ENCODE peak calls at places on chromosomes 2 and 18, in five cellular contexts. One of them, this sample, is unnamed.

GRCh38 chr2:42834161-42834560 is 41.8 kb upstream of the HAAO start:
- DNase-seq in NCI-H748 treated with DMSO at 0.1 percent for 48 hours: no peak
- DNase-seq in neural crest cell: no peak
- DNase-seq in immature natural killer cell: no peak
- DNase-seq in OCI-M1: no peak
- DNase-seq in this sample: no peak

GRCh38 chr2:20443276-20443920 is 3.5 kb upstream of the RHOB start:
- DNase-seq in NCI-H748 treated with DMSO at 0.1 percent for 48 hours: no peak
- DNase-seq in neural crest cell: peak
- DNase-seq in immature natural killer cell: peak
- DNase-seq in OCI-M1: peak
- DNase-seq in this sample: no peak

GRCh38 chr18:79326413-79327198 is 69.1 kb upstream of the NFATC1 start:
- DNase-seq in NCI-H748 treated with DMSO at 0.1 percent for 48 hours: no peak
- DNase-seq in neural crest cell: no peak
- DNase-seq in immature natural killer cell: peak
- DNase-seq in OCI-M1: no peak
- DNase-seq in this sample: no peak

GRCh38 chr2:57141269-57141668 is 905.3 kb upstream of the VRK2 start:
- DNase-seq in NCI-H748 treated with DMSO at 0.1 percent for 48 hours: no peak
- DNase-seq in neural crest cell: no peak
- DNase-seq in immature natural killer cell: no peak
- DNase-seq in OCI-M1: peak
- DNase-seq in this sample: no peak

GRCh38 chr18:28175930-28176673 is 828 bp downstream of the CDH2 start:
- DNase-seq in NCI-H748 treated with DMSO at 0.1 percent for 48 hours: peak
- DNase-seq in neural crest cell: peak
- DNase-seq in immature natural killer cell: no peak
- DNase-seq in OCI-M1: no peak
- DNase-seq in this sample: no peak

GRCh38 chr2:74429487-74430451 is 8.2 kb downstream of the WDR54 start:
- DNase-seq in NCI-H748 treated with DMSO at 0.1 percent for 48 hours: no peak
- DNase-seq in neural crest cell: no peak
- DNase-seq in immature natural killer cell: no peak
- DNase-seq in OCI-M1: no peak
- DNase-seq in this sample: no peak

GRCh38 chr18:22983175-22983574 is 50.0 kb downstream of the RBBP8 start:
- DNase-seq in NCI-H748 treated with DMSO at 0.1 percent for 48 hours: peak
- DNase-seq in neural crest cell: no peak
- DNase-seq in immature natural killer cell: peak
- DNase-seq in OCI-M1: peak
- DNase-seq in this sample: no peak

GRCh38 chr2:64784168-64785061 is 130.7 kb upstream of the SERTAD2 start:
- DNase-seq in NCI-H748 treated with DMSO at 0.1 percent for 48 hours: no peak
- DNase-seq in neural crest cell: no peak
- DNase-seq in immature natural killer cell: no peak
- DNase-seq in OCI-M1: no peak
- DNase-seq in this sample: no peak

GRCh38 chr2:190853659-190854386 is 26.8 kb upstream of the GLS start:
- DNase-seq in NCI-H748 treated with DMSO at 0.1 percent for 48 hours: no peak
- DNase-seq in neural crest cell: no peak
- DNase-seq in immature natural killer cell: no peak
- DNase-seq in OCI-M1: peak
- DNase-seq in this sample: no peak

GRCh38 chr2:223930002-223930976 is 14.8 kb downstream of the WDFY1 start:
- DNase-seq in NCI-H748 treated with DMSO at 0.1 percent for 48 hours: no peak
- DNase-seq in neural crest cell: no peak
- DNase-seq in immature natural killer cell: peak
- DNase-seq in OCI-M1: peak
- DNase-seq in this sample: no peak

GRCh38 chr2:37614061-37614802 is 57.2 kb downstream of the CDC42EP3 start:
- DNase-seq in NCI-H748 treated with DMSO at 0.1 percent for 48 hours: no peak
- DNase-seq in neural crest cell: no peak
- DNase-seq in immature natural killer cell: no peak
- DNase-seq in OCI-M1: no peak
- DNase-seq in this sample: no peak

GRCh38 chr2:240401308-240401707 is 34.2 kb upstream of the GPC1 start:
- DNase-seq in NCI-H748 treated with DMSO at 0.1 percent for 48 hours: no peak
- DNase-seq in neural crest cell: no peak
- DNase-seq in immature natural killer cell: no peak
- DNase-seq in OCI-M1: no peak
- DNase-seq in this sample: no peak

GRCh38 chr2:127220102-127220806 is at the start of gene CYP27C1:
- DNase-seq in NCI-H748 treated with DMSO at 0.1 percent for 48 hours: no peak
- DNase-seq in neural crest cell: peak
- DNase-seq in immature natural killer cell: no peak
- DNase-seq in OCI-M1: no peak
- DNase-seq in this sample: no peak

GRCh38 chr18:62152844-62153243 is 34.0 kb downstream of the PIGN start:
- DNase-seq in NCI-H748 treated with DMSO at 0.1 percent for 48 hours: no peak
- DNase-seq in neural crest cell: no peak
- DNase-seq in immature natural killer cell: no peak
- DNase-seq in OCI-M1: no peak
- DNase-seq in this sample: no peak

GRCh38 chr2:70842401-70842800 is 6.8 kb upstream of the CD207 start:
- DNase-seq in NCI-H748 treated with DMSO at 0.1 percent for 48 hours: no peak
- DNase-seq in neural crest cell: no peak
- DNase-seq in immature natural killer cell: no peak
- DNase-seq in OCI-M1: no peak
- DNase-seq in this sample: no peak

GRCh38 chr2:69720404-69720803 is 21.5 kb upstream of the ANXA4 start:
- DNase-seq in NCI-H748 treated with DMSO at 0.1 percent for 48 hours: no peak
- DNase-seq in neural crest cell: no peak
- DNase-seq in immature natural killer cell: no peak
- DNase-seq in OCI-M1: peak
- DNase-seq in this sample: no peak

GRCh38 chr2:159516241-159516758 is 100.0 kb downstream of the BAZ2B start:
- DNase-seq in NCI-H748 treated with DMSO at 0.1 percent for 48 hours: peak
- DNase-seq in neural crest cell: no peak
- DNase-seq in immature natural killer cell: peak
- DNase-seq in OCI-M1: peak
- DNase-seq in this sample: peak

GRCh38 chr2:156430978-156431358 is 5.2 kb upstream of the GPD2 start:
- DNase-seq in NCI-H748 treated with DMSO at 0.1 percent for 48 hours: no peak
- DNase-seq in neural crest cell: no peak
- DNase-seq in immature natural killer cell: no peak
- DNase-seq in OCI-M1: peak
- DNase-seq in this sample: peak

GRCh38 chr2:158457092-158457825 is 507 bp downstream of the PKP4 start:
- DNase-seq in NCI-H748 treated with DMSO at 0.1 percent for 48 hours: peak
- DNase-seq in neural crest cell: peak
- DNase-seq in immature natural killer cell: peak
- DNase-seq in OCI-M1: peak
- DNase-seq in this sample: no peak

GRCh38 chr2:189091253-189091652 is 88.3 kb downstream of the COL5A2 start:
- DNase-seq in NCI-H748 treated with DMSO at 0.1 percent for 48 hours: no peak
- DNase-seq in neural crest cell: no peak
- DNase-seq in immature natural killer cell: no peak
- DNase-seq in OCI-M1: no peak
- DNase-seq in this sample: no peak

GRCh38 chr2:86301711-86302202 is 35.7 kb downstream of the REEP1 start:
- DNase-seq in NCI-H748 treated with DMSO at 0.1 percent for 48 hours: no peak
- DNase-seq in neural crest cell: no peak
- DNase-seq in immature natural killer cell: no peak
- DNase-seq in OCI-M1: no peak
- DNase-seq in this sample: no peak

GRCh38 chr2:74768401-74768914 is 65.5 kb upstream of the HK2 start:
- DNase-seq in NCI-H748 treated with DMSO at 0.1 percent for 48 hours: no peak
- DNase-seq in neural crest cell: no peak
- DNase-seq in immature natural killer cell: no peak
- DNase-seq in OCI-M1: peak
- DNase-seq in this sample: no peak

GRCh38 chr18:32770651-32771168 is 2.1 kb downstream of the KLHL14 start:
- DNase-seq in NCI-H748 treated with DMSO at 0.1 percent for 48 hours: no peak
- DNase-seq in neural crest cell: peak
- DNase-seq in immature natural killer cell: no peak
- DNase-seq in OCI-M1: no peak
- DNase-seq in this sample: no peak

GRCh38 chr18:51802589-51802988 is 537.4 kb upstream of the DCC start:
- DNase-seq in NCI-H748 treated with DMSO at 0.1 percent for 48 hours: peak
- DNase-seq in neural crest cell: no peak
- DNase-seq in immature natural killer cell: no peak
- DNase-seq in OCI-M1: no peak
- DNase-seq in this sample: no peak

GRCh38 chr18:36314754-36315153 is 17.2 kb downstream of the FHOD3 start:
- DNase-seq in NCI-H748 treated with DMSO at 0.1 percent for 48 hours: no peak
- DNase-seq in neural crest cell: no peak
- DNase-seq in immature natural killer cell: no peak
- DNase-seq in OCI-M1: no peak
- DNase-seq in this sample: no peak

GRCh38 chr2:189613650-189614420 is 33.2 kb upstream of the SLC40A1 start:
- DNase-seq in NCI-H748 treated with DMSO at 0.1 percent for 48 hours: no peak
- DNase-seq in neural crest cell: no peak
- DNase-seq in immature natural killer cell: no peak
- DNase-seq in OCI-M1: peak
- DNase-seq in this sample: no peak

GRCh38 chr18:32759768-32760167 is 13.1 kb downstream of the KLHL14 start:
- DNase-seq in NCI-H748 treated with DMSO at 0.1 percent for 48 hours: no peak
- DNase-seq in neural crest cell: no peak
- DNase-seq in immature natural killer cell: no peak
- DNase-seq in OCI-M1: no peak
- DNase-seq in this sample: no peak

GRCh38 chr2:169619946-169620345 is 35.8 kb downstream of the PPIG start:
- DNase-seq in NCI-H748 treated with DMSO at 0.1 percent for 48 hours: no peak
- DNase-seq in neural crest cell: no peak
- DNase-seq in immature natural killer cell: no peak
- DNase-seq in OCI-M1: no peak
- DNase-seq in this sample: no peak

GRCh38 chr2:234954551-234954992 is 2.8 kb downstream of the SH3BP4 start:
- DNase-seq in NCI-H748 treated with DMSO at 0.1 percent for 48 hours: no peak
- DNase-seq in neural crest cell: no peak
- DNase-seq in immature natural killer cell: no peak
- DNase-seq in OCI-M1: no peak
- DNase-seq in this sample: no peak

GRCh38 chr2:99389946-99390345 is 52.8 kb downstream of the EIF5B start:
- DNase-seq in NCI-H748 treated with DMSO at 0.1 percent for 48 hours: no peak
- DNase-seq in neural crest cell: no peak
- DNase-seq in immature natural killer cell: no peak
- DNase-seq in OCI-M1: no peak
- DNase-seq in this sample: no peak

GRCh38 chr2:150888337-150888736 is 373.3 kb downstream of the RBM43 start:
- DNase-seq in NCI-H748 treated with DMSO at 0.1 percent for 48 hours: no peak
- DNase-seq in neural crest cell: no peak
- DNase-seq in immature natural killer cell: no peak
- DNase-seq in OCI-M1: no peak
- DNase-seq in this sample: no peak

GRCh38 chr2:175166216-175166824 is 1.7 kb downstream of the ATF2 start:
- DNase-seq in NCI-H748 treated with DMSO at 0.1 percent for 48 hours: no peak
- DNase-seq in neural crest cell: no peak
- DNase-seq in immature natural killer cell: no peak
- DNase-seq in OCI-M1: peak
- DNase-seq in this sample: no peak

GRCh38 chr2:85920810-85921545 is 32.2 kb upstream of the ST3GAL5 start:
- DNase-seq in NCI-H748 treated with DMSO at 0.1 percent for 48 hours: no peak
- DNase-seq in neural crest cell: no peak
- DNase-seq in immature natural killer cell: no peak
- DNase-seq in OCI-M1: no peak
- DNase-seq in this sample: no peak

This sample was measured in GM12864.